ENCODE peak calls at places on chromosomes 4 and X, in nine cellular contexts. E is iPS DF 6.9; H is breast epithelium; C is thyroid gland; V is heart right ventricle; S is GM23338; O is fibroblast of lung; D is endothelial cell of umbilical vein; J is CD8-positive, alpha-beta memory T cell. I is an unnamed sample.

GRCh38 chr4:75345436-75345835 is 168.8 kb downstream of the RCHY1 start:
- DNase-seq in J (no peak), V (no peak), O (peak; percentile 11), S (no peak), C (no peak), D (no peak), H (no peak), E (no peak), I (no peak)

GRCh38 chr4:87078987-87079469 is 141.4 kb downstream of the KLHL8 start:
- DNase-seq in D (peak; percentile 71), S (no peak), E (no peak), V (no peak), C (peak; percentile 46), H (no peak), J (no peak), O (peak; percentile 74), I (no peak)

GRCh38 chr4:24229976-24230375 is 340.1 kb upstream of the PPARGC1A start:
- DNase-seq in C (no peak), S (no peak), O (peak; percentile 50), D (no peak), E (no peak), J (no peak), V (no peak), H (no peak), I (no peak)

GRCh38 chr4:15547392-15547791 is 77.7 kb downstream of the CC2D2A start:
- DNase-seq in E (no peak), O (no peak), D (no peak), H (no peak), V (no peak), S (no peak), J (peak; percentile 33), C (no peak), I (no peak)

GRCh38 chrX:12877386-12877785 is 10.5 kb downstream of the TLR7 start:
- DNase-seq in O (no peak), V (no peak), D (peak; percentile 70), C (no peak), J (no peak), E (no peak), H (no peak), S (no peak), I (no peak)

GRCh38 chrX:150202641-150203248 is 160.4 kb upstream of the MAMLD1 start:
- DNase-seq in C (no peak), D (peak; percentile 37), J (no peak), H (peak; percentile 27), O (peak; percentile 24), E (no peak), S (no peak), V (no peak), I (no peak)

GRCh38 chrX:103398321-103398937 is 22.1 kb downstream of the BEX3 start:
- DNase-seq in D (peak; percentile 73), S (no peak), V (no peak), O (peak; percentile 76), C (no peak), E (no peak), H (no peak), J (no peak), I (no peak)

GRCh38 chrX:47030339-47030738 is 47.9 kb upstream of the RGN start:
- DNase-seq in D (peak; percentile 69), C (no peak), H (no peak), S (peak; percentile 80), J (peak; percentile 4), O (peak; percentile 50), V (peak; percentile 32), E (peak; percentile 22), I (peak; percentile 40)

GRCh38 chr4:72567821-72568620 is 1.0 kb downstream of the ADAMTS3 start:
- DNase-seq in D (peak; percentile 54), H (peak; percentile 67), S (peak; percentile 96), V (peak; percentile 51), O (peak; percentile 93), J (no peak), E (peak; percentile 63), C (peak; percentile 97), I (peak; percentile 80)

GRCh38 chr4:139509727-139510410 is 46.1 kb downstream of the SETD7 start:
- DNase-seq in J (no peak), C (peak; percentile 19), S (peak; percentile 79), H (no peak), O (no peak), V (peak; percentile 31), E (peak; percentile 22), D (peak; percentile 45), I (peak; percentile 52)

GRCh38 chr4:52755409-52755808 is 4.2 kb upstream of the ERVMER34-1 start:
- DNase-seq in E (no peak), S (no peak), D (no peak), H (no peak), J (no peak), O (no peak), V (no peak), C (no peak), I (no peak)

GRCh38 chr4:107718351-107718965 is 1.6 kb downstream of the PAPSS1 start:
- DNase-seq in E (no peak), D (no peak), H (no peak), J (no peak), V (no peak), S (no peak), O (peak; percentile 49), C (no peak), I (no peak)

GRCh38 chr4:107719211-107719926 is 665 bp downstream of the PAPSS1 start:
- DNase-seq in H (peak; percentile 51), V (no peak), E (no peak), C (peak; percentile 50), J (no peak), S (peak; percentile 71), D (peak; percentile 47), O (peak; percentile 68), I (no peak)

GRCh38 chr4:107719927-107720722 is at the start of gene PAPSS1:
- DNase-seq in S (peak; percentile 99), V (peak; percentile 96), H (peak; percentile 96), C (peak; percentile 99), J (peak; percentile 95), O (peak; percentile 96), D (peak; percentile 99), E (peak; percentile 95), I (peak; percentile 96)

DNA sequence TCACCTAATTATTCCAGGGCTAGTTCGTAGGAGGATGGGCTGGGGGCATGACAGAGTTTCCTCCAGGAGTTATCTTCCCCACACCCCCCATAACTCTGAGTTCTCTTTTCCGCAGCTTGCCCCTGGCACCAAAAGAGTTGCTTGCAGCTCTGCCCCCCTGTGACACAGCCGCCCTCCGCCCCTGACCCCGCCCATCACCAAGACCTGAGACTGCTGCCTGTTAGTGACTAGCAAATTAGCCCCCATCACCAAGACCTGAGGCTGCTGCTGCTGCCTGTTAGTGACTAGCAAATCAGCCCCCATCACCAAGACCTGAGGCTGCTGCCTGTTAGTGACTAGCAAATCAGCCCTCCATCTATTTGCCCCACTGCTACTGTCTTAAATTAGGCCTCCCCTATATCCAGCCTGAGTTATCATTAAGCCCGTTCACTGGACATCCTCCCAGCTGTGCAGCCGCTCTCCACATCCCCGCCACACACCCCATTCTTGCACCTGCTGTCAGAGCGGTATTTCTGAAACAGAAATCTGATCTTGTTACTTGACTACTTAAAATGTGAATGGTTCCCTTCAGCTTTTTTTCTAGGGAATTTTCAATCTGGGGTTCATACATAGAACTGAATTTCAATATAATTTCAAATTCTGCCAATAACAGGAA is 1.5 kb upstream of the PAPSS1 start:
- DNase-seq in C (peak; percentile 32), O (no peak), S (peak; percentile 57), E (no peak), V (no peak), J (peak; percentile 25), D (no peak), H (no peak), I (peak; percentile 60)
- H3K4me3 ChIP-seq in C (no peak overlapping the region), O (no peak overlapping the region), S (peak overlapping the region; percentile 90), E (peak overlapping the region; percentile 73), V (peak overlapping the region; percentile 53), J (peak overlapping the region; percentile 96), D (no peak overlapping the region), H (no peak overlapping the region), I (peak overlapping the region; percentile 86)

GRCh38 chrX:71543316-71543715 is 10.4 kb downstream of the OGT start:
- DNase-seq in E (no peak), D (peak; percentile 80), S (no peak), J (no peak), H (no peak), O (peak; percentile 86), V (no peak), C (no peak), I (no peak)

GRCh38 chrX:71547339-71547738 is 14.4 kb downstream of the OGT start:
- DNase-seq in J (no peak), E (no peak), S (peak; percentile 38), V (no peak), H (no peak), C (no peak), D (no peak), O (no peak), I (no peak)

GRCh38 chrX:71546879-71547278 is 14.0 kb downstream of the OGT start:
- DNase-seq in D (no peak), V (no peak), C (no peak), E (no peak), O (no peak), S (no peak), J (no peak), H (no peak), I (no peak)

GRCh38 chrX:71542825-71543224 is 9.9 kb downstream of the OGT start:
- DNase-seq in D (no peak), E (no peak), C (no peak), J (no peak), H (no peak), V (no peak), O (peak; percentile 27), S (no peak), I (no peak)

DNA sequence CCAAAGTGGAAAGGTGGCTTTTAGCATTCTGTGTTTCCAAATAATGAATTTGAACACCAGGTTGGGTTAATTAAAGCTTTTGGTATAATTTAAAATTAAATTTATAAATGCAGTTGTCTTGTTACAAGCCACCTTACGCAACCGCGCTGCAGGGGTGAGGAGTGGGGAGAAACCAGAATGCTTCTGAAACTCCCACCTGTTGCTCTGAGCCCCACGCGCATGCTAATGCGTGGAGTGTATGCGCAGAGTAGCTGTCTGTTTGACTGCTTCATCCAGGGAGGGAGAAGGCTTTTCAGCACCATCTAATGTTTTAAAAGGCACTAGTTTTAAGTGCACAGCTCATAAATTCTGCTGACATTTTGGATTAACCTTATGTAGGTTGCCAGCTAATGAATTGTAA is 12.5 kb downstream of the OGT start:
- DNase-seq in D (no peak), O (no peak), C (no peak), J (no peak), E (no peak), H (no peak), V (no peak), S (no peak), I (no peak)
- H3K36me3 ChIP-seq in D (peaks cover 10% of the 10 kb centered on the region), O (peaks cover 5% of the 10 kb centered on the region), C (peaks cover 4% of the 10 kb centered on the region), J (peaks cover 40% of the 10 kb centered on the region), E (peaks cover 6% of the 10 kb centered on the region), H (no peaks in the 10 kb centered on the region), V (peaks cover 69% of the 10 kb centered on the region), S (peaks cover 16% of the 10 kb centered on the region), I (peaks cover 2% of the 10 kb centered on the region)

GRCh38 chr4:574346-575161 is 1.5 kb downstream of the TMEM271 start:
- DNase-seq in C (no peak), S (peak; percentile 17), J (no peak), H (no peak), O (no peak), V (no peak), D (no peak), E (no peak), I (peak; percentile 78)
- H3K27me3 ChIP-seq in C (peaks cover 16% of the 10 kb centered on the region), S (peaks cover 83% of the 10 kb centered on the region), J (peaks cover 4% of the 10 kb centered on the region), H (peaks cover 8% of the 10 kb centered on the region), O (peaks cover 24% of the 10 kb centered on the region), V (peaks cover 78% of the 10 kb centered on the region), D (peaks cover 35% of the 10 kb centered on the region), E (peaks cover 46% of the 10 kb centered on the region), I (peaks cover 67% of the 10 kb centered on the region)

DNA sequence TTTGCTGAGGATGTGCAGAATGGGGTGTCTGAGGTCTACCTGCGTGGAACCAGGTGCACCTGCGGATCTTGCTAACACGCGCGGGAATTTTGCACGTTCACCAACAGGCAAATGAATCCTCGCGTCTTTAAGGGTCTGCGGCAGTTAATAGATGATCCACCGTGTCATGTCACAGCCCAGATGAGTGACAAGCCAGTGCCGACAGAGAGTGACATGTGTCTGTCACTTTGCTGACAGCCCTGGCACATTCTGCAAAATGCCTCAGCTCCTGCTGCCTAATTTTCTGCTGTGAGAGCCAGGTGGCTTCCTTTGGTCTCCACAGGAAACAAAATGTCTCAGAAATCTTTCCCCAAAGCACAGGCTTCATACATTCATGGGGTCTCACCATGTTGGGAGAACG is 56.2 kb upstream of the SHOX start:
- DNase-seq in J (no peak), C (no peak), H (no peak), E (no peak), O (no peak), D (no peak), S (no peak), V (no peak), I (no peak)
- H3K4me3 ChIP-seq in J (no peak overlapping the region), C (no peak overlapping the region), H (no peak overlapping the region), E (no peak overlapping the region), O (no peak overlapping the region), D (no peak overlapping the region), S (no peak overlapping the region), V (no peak overlapping the region), I (no peak overlapping the region)